ENCODE peak calls at places on chromosomes 5 and 9, in four cellular contexts. L is RPMI8226, U is fibroblast of pulmonary artery, X is NCI-H1694 treated with DMSO at 0.1 percent for 48 hours. C is an unnamed sample.

GRCh38 chr9:133581553-133582343 is 27.4 kb downstream of the FAM163B start:
- DNase-seq in L (no peak), U (peak; percentile 99), X (no peak), C (peak; percentile 28)

GRCh38 chr9:124179196-124180071 is 78.3 kb upstream of the NEK6 start:
- DNase-seq in L (no peak), U (no peak), X (no peak), C (no peak)

GRCh38 chr9:89435315-89435823 is 62.5 kb downstream of the SEMA4D start:
- DNase-seq in L (peak; percentile 95), U (no peak), X (no peak), C (peak; percentile 83)

GRCh38 chr5:98415663-98416062 is 357.8 kb upstream of the RGMB start:
- DNase-seq in L (no peak), U (no peak), X (no peak), C (no peak)

GRCh38 chr9:131227112-131228058 is 48.9 kb downstream of the FAM78A start:
- DNase-seq in L (no peak), U (peak; percentile 47), X (peak; percentile 20), C (no peak)

GRCh38 chr9:107888773-107889227 is 399.2 kb upstream of the KLF4 start:
- DNase-seq in L (no peak), U (no peak), X (no peak), C (no peak)

GRCh38 chr5:181219262-181220177 is 3.6 kb upstream of the TRIM41 start:
- DNase-seq in L (no peak), U (no peak), X (no peak), C (no peak)

GRCh38 chr5:152218694-152219093 is 186.4 kb downstream of the NMUR2 start:
- DNase-seq in L (no peak), U (no peak), X (no peak), C (no peak)

GRCh38 chr5:58300346-58300745 is 159.5 kb downstream of the PLK2 start:
- DNase-seq in L (no peak), U (no peak), X (no peak), C (no peak)

GRCh38 chr5:82593481-82593880 is 315.3 kb upstream of the RPS23 start:
- DNase-seq in L (no peak), U (peak; percentile 72), X (no peak), C (no peak)

GRCh38 chr5:40033009-40033408 is 608.2 kb upstream of the DAB2 start:
- DNase-seq in L (no peak), U (no peak), X (no peak), C (no peak)

GRCh38 chr9:4962085-4962484 is 23.0 kb upstream of the JAK2 start:
- DNase-seq in L (no peak), U (no peak), X (no peak), C (no peak)

GRCh38 chr9:113695901-113696300 is 180.2 kb upstream of the ZNF618 start:
- DNase-seq in L (no peak), U (no peak), X (no peak), C (peak; percentile 66)

GRCh38 chr9:110623462-110624025 is 44.0 kb upstream of the SVEP1 start:
- DNase-seq in L (peak; percentile 31), U (peak; percentile 80), X (peak; percentile 36), C (peak; percentile 76)

GRCh38 chr9:92094655-92095054 is 20.6 kb downstream of the SPTLC1 start:
- DNase-seq in L (no peak), U (no peak), X (no peak), C (no peak)

GRCh38 chr5:33905381-33905780 is 13.6 kb upstream of the ADAMTS12 start:
- DNase-seq in L (no peak), U (no peak), X (no peak), C (no peak)

GRCh38 chr5:59542841-59543825 is 350.4 kb downstream of the PDE4D start:
- DNase-seq in L (peak; percentile 52), U (peak; percentile 69), X (no peak), C (no peak)

GRCh38 chr5:63127054-63127453 is 548.4 kb downstream of the LRRC70 start:
- DNase-seq in L (no peak), U (peak; percentile 50), X (no peak), C (peak; percentile 44)

GRCh38 chr5:88892669-88893068 is 9.7 kb upstream of the MEF2C start:
- DNase-seq in L (no peak), U (no peak), X (no peak), C (no peak)

GRCh38 chr5:180831139-180832080 is 28.8 kb upstream of the MGAT1 start:
- DNase-seq in L (peak; percentile 85), U (peak; percentile 68), X (peak; percentile 38), C (peak; percentile 91)

GRCh38 chr5:134438268-134438622 is 26.6 kb upstream of the CDKN2AIPNL start:
- DNase-seq in L (peak; percentile 45), U (peak; percentile 90), X (no peak), C (no peak)

GRCh38 chr5:133451926-133452325 is 160.4 kb downstream of the FSTL4 start:
- DNase-seq in L (no peak), U (no peak), X (no peak), C (no peak)

GRCh38 chr9:108953983-108954574 is 19.9 kb downstream of the ABITRAM start:
- DNase-seq in L (peak; percentile 27), U (peak; percentile 77), X (peak; percentile 47), C (peak; percentile 72)

GRCh38 chr5:32810812-32811211 is 99.7 kb downstream of the NPR3 start:
- DNase-seq in L (no peak), U (peak; percentile 58), X (no peak), C (no peak)

GRCh38 chr9:107639426-107639825 is 149.9 kb upstream of the KLF4 start:
- DNase-seq in L (peak; percentile 4), U (no peak), X (no peak), C (no peak)

GRCh38 chr9:92138157-92138959 is 23.1 kb upstream of the SPTLC1 start:
- DNase-seq in L (peak; percentile 71), U (peak; percentile 62), X (peak; percentile 11), C (peak; percentile 73)

GRCh38 chr9:88387035-88387732 is 1.1 kb upstream of the SPIN1 start:
- DNase-seq in L (peak; percentile 60), U (peak; percentile 63), X (no peak), C (no peak)

GRCh38 chr5:168097852-168098251 is 193.6 kb upstream of the WWC1 start:
- DNase-seq in L (no peak), U (no peak), X (no peak), C (no peak)

GRCh38 chr5:176596689-176597416 is 13.1 kb downstream of the GPRIN1 start:
- DNase-seq in L (no peak), U (peak; percentile 36), X (no peak), C (no peak)

GRCh38 chr9:33166263-33167083 is 663 bp downstream of the B4GALT1 start:
- DNase-seq in L (peak; percentile 20), U (no peak), X (no peak), C (no peak)

GRCh38 chr5:11385901-11386293 is 518.3 kb downstream of the CTNND2 start:
- DNase-seq in L (no peak), U (no peak), X (no peak), C (no peak)

GRCh38 chr9:96550659-96551058 is 69.0 kb downstream of the CDC14B start:
- DNase-seq in L (no peak), U (no peak), X (no peak), C (no peak)

GRCh38 chr5:67375606-67376005 is 179.0 kb upstream of the CD180 start:
- DNase-seq in L (no peak), U (no peak), X (no peak), C (no peak)

GRCh38 chr9:72262063-72262462 is 102.9 kb downstream of the ZFAND5 start:
- DNase-seq in L (no peak), U (no peak), X (no peak), C (no peak)

GRCh38 chr9:116484483-116484776 is 202.7 kb upstream of the TRIM32 start:
- DNase-seq in L (no peak), U (no peak), X (no peak), C (no peak)

GRCh38 chr5:42718591-42718990 is 38.0 kb upstream of the CCDC152 start:
- DNase-seq in L (peak; percentile 53), U (peak; percentile 10), X (no peak), C (no peak)

GRCh38 chr5:112681481-112681908 is 56.2 kb upstream of the APC start:
- DNase-seq in L (peak; percentile 23), U (no peak), X (peak; percentile 66), C (no peak)

C was measured in RWPE1.